ENCODE peak calls at places on chromosomes 11 and 22, in seven cellular contexts. One of them, this sample, is unnamed.

GRCh38 chr11:86639172-86639571 is 33.2 kb downstream of the ME3 start:
- DNase-seq in IMR-90: peak; percentile 66
- DNase-seq in cardiac fibroblast: no peak
- DNase-seq in fibroblast of lung: no peak
- DNase-seq in upper lobe of right lung: no peak
- DNase-seq in GM12864: no peak
- DNase-seq in AG04450: no peak
- DNase-seq in this sample: no peak

GRCh38 chr11:116454020-116454645 is 318.7 kb downstream of the BUD13 start:
- DNase-seq in IMR-90: peak; percentile 27
- DNase-seq in cardiac fibroblast: peak; percentile 21
- DNase-seq in fibroblast of lung: peak; percentile 5
- DNase-seq in upper lobe of right lung: no peak
- DNase-seq in GM12864: no peak
- DNase-seq in AG04450: no peak
- DNase-seq in this sample: peak; percentile 10

GRCh38 chr11:112401036-112401769 is 140.5 kb upstream of the PLET1 start:
- DNase-seq in IMR-90: no peak
- DNase-seq in cardiac fibroblast: no peak
- DNase-seq in fibroblast of lung: no peak
- DNase-seq in upper lobe of right lung: no peak
- DNase-seq in GM12864: no peak
- DNase-seq in AG04450: no peak
- DNase-seq in this sample: no peak

GRCh38 chr22:20113551-20114310 is 2.2 kb upstream of the RANBP1 start:
- DNase-seq in IMR-90: no peak
- DNase-seq in cardiac fibroblast: no peak
- DNase-seq in fibroblast of lung: no peak
- DNase-seq in upper lobe of right lung: no peak
- DNase-seq in GM12864: no peak
- DNase-seq in AG04450: no peak
- DNase-seq in this sample: no peak

GRCh38 chr11:95086116-95086515 is 3.5 kb upstream of the ENDOD1 start:
- DNase-seq in IMR-90: no peak
- DNase-seq in cardiac fibroblast: no peak
- DNase-seq in fibroblast of lung: no peak
- DNase-seq in upper lobe of right lung: no peak
- DNase-seq in GM12864: no peak
- DNase-seq in AG04450: no peak
- DNase-seq in this sample: no peak

GRCh38 chr11:72233773-72234513 is 9.4 kb downstream of the INPPL1 start:
- DNase-seq in IMR-90: no peak
- DNase-seq in cardiac fibroblast: no peak
- DNase-seq in fibroblast of lung: no peak
- DNase-seq in upper lobe of right lung: peak; percentile 29
- DNase-seq in GM12864: no peak
- DNase-seq in AG04450: no peak
- DNase-seq in this sample: no peak

GRCh38 chr11:129163714-129164164 is 28.4 kb downstream of the ARHGAP32 start:
- DNase-seq in IMR-90: peak; percentile 10
- DNase-seq in cardiac fibroblast: no peak
- DNase-seq in fibroblast of lung: no peak
- DNase-seq in upper lobe of right lung: no peak
- DNase-seq in GM12864: no peak
- DNase-seq in AG04450: no peak
- DNase-seq in this sample: no peak

GRCh38 chr11:62427630-62428233 is 8.9 kb downstream of the SCGB1A1 start:
- DNase-seq in IMR-90: peak; percentile 58
- DNase-seq in cardiac fibroblast: peak; percentile 42
- DNase-seq in fibroblast of lung: peak; percentile 39
- DNase-seq in upper lobe of right lung: no peak
- DNase-seq in GM12864: no peak
- DNase-seq in AG04450: no peak
- DNase-seq in this sample: no peak

GRCh38 chr11:57971272-57972012 is 52.2 kb upstream of the OR9Q1 start:
- DNase-seq in IMR-90: no peak
- DNase-seq in cardiac fibroblast: no peak
- DNase-seq in fibroblast of lung: no peak
- DNase-seq in upper lobe of right lung: no peak
- DNase-seq in GM12864: no peak
- DNase-seq in AG04450: no peak
- DNase-seq in this sample: no peak

GRCh38 chr11:69374110-69374981 is 80.4 kb downstream of the MYEOV start:
- DNase-seq in IMR-90: no peak
- DNase-seq in cardiac fibroblast: no peak
- DNase-seq in fibroblast of lung: no peak
- DNase-seq in upper lobe of right lung: peak; percentile 60
- DNase-seq in GM12864: no peak
- DNase-seq in AG04450: no peak
- DNase-seq in this sample: no peak

GRCh38 chr22:45905326-45905923 is 71.5 kb downstream of the WNT7B start:
- DNase-seq in IMR-90: no peak
- DNase-seq in cardiac fibroblast: no peak
- DNase-seq in fibroblast of lung: no peak
- DNase-seq in upper lobe of right lung: no peak
- DNase-seq in GM12864: no peak
- DNase-seq in AG04450: no peak
- DNase-seq in this sample: no peak

GRCh38 chr11:94537051-94537600 is 6.6 kb upstream of the FUT4 start:
- DNase-seq in IMR-90: peak; percentile 77
- DNase-seq in cardiac fibroblast: peak; percentile 79
- DNase-seq in fibroblast of lung: peak; percentile 91
- DNase-seq in upper lobe of right lung: no peak
- DNase-seq in GM12864: no peak
- DNase-seq in AG04450: peak; percentile 44
- DNase-seq in this sample: no peak

GRCh38 chr11:218815-219593 is 11.5 kb downstream of the RIC8A start:
- DNase-seq in IMR-90: no peak
- DNase-seq in cardiac fibroblast: no peak
- DNase-seq in fibroblast of lung: no peak
- DNase-seq in upper lobe of right lung: no peak
- DNase-seq in GM12864: no peak
- DNase-seq in AG04450: no peak
- DNase-seq in this sample: no peak

GRCh38 chr11:120354068-120354467 is 17.9 kb downstream of the ARHGEF12 start:
- DNase-seq in IMR-90: peak; percentile 77
- DNase-seq in cardiac fibroblast: peak; percentile 43
- DNase-seq in fibroblast of lung: no peak
- DNase-seq in upper lobe of right lung: no peak
- DNase-seq in GM12864: no peak
- DNase-seq in AG04450: no peak
- DNase-seq in this sample: no peak

GRCh38 chr11:118305726-118306125 is 1.2 kb downstream of the CD3E start:
- DNase-seq in IMR-90: no peak
- DNase-seq in cardiac fibroblast: no peak
- DNase-seq in fibroblast of lung: no peak
- DNase-seq in upper lobe of right lung: no peak
- DNase-seq in GM12864: no peak
- DNase-seq in AG04450: no peak
- DNase-seq in this sample: no peak

GRCh38 chr11:118306556-118306955 is 2.0 kb downstream of the CD3E start:
- DNase-seq in IMR-90: no peak
- DNase-seq in cardiac fibroblast: no peak
- DNase-seq in fibroblast of lung: no peak
- DNase-seq in upper lobe of right lung: no peak
- DNase-seq in GM12864: no peak
- DNase-seq in AG04450: no peak
- DNase-seq in this sample: no peak

GRCh38 chr11:118301600-118302195 is 2.8 kb upstream of the CD3E start:
- DNase-seq in IMR-90: no peak
- DNase-seq in cardiac fibroblast: no peak
- DNase-seq in fibroblast of lung: no peak
- DNase-seq in upper lobe of right lung: no peak
- DNase-seq in GM12864: no peak
- DNase-seq in AG04450: no peak
- DNase-seq in this sample: no peak

GRCh38 chr11:118304227-118304808 is at the start of gene CD3E:
- DNase-seq in IMR-90: no peak
- DNase-seq in cardiac fibroblast: no peak
- DNase-seq in fibroblast of lung: no peak
- DNase-seq in upper lobe of right lung: no peak
- DNase-seq in GM12864: no peak
- DNase-seq in AG04450: no peak
- DNase-seq in this sample: no peak

DNA sequence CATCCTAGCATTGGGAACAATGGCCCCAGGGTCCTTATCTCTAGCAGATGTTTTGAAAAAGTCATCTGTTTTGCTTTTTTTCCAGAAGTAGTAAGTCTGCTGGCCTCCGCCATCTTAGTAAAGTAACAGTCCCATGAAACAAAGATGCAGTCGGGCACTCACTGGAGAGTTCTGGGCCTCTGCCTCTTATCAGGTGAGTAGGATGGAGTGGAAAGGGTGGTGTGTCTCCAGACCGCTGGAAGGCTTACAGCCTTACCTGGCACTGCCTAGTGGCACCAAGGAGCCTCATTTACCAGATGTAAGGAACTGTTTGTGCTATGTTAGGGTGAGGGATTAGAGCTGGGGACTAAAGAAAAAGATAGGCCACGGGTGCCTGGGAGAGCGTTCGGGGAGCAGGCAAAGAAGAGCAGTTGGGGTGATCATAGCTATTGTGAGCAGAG is 299 bp downstream of the CD3E start:
- DNase-seq in IMR-90: no peak
- DNase-seq in cardiac fibroblast: no peak
- DNase-seq in fibroblast of lung: no peak
- DNase-seq in upper lobe of right lung: no peak
- DNase-seq in GM12864: no peak
- DNase-seq in AG04450: no peak
- DNase-seq in this sample: no peak
- H3K4me3 ChIP-seq in IMR-90: no peak overlapping the region
- H3K4me3 ChIP-seq in cardiac fibroblast: no peak overlapping the region
- H3K4me3 ChIP-seq in fibroblast of lung: no peak overlapping the region
- H3K4me3 ChIP-seq in upper lobe of right lung: peak overlapping the region; percentile 30
- H3K4me3 ChIP-seq in GM12864: no peak overlapping the region
- H3K4me3 ChIP-seq in AG04450: no peak overlapping the region
- H3K4me3 ChIP-seq in this sample: no peak overlapping the region

GRCh38 chr11:91435694-91436375 is 788.8 kb upstream of the FAT3 start:
- DNase-seq in IMR-90: no peak
- DNase-seq in cardiac fibroblast: no peak
- DNase-seq in fibroblast of lung: no peak
- DNase-seq in upper lobe of right lung: no peak
- DNase-seq in GM12864: no peak
- DNase-seq in AG04450: no peak
- DNase-seq in this sample: no peak
- TF ChIP-seq CTCF in IMR-90: no peak
- TF ChIP-seq CTCF in cardiac fibroblast: no peak
- TF ChIP-seq CTCF in fibroblast of lung: no peak
- TF ChIP-seq CTCF in upper lobe of right lung: no peak
- TF ChIP-seq CTCF in GM12864: no peak
- TF ChIP-seq CTCF in AG04450: no peak
- TF ChIP-seq CTCF in this sample: no peak

GRCh38 chr11:9315078-9315688 is 790 bp upstream of the TMEM41B start:
- DNase-seq in IMR-90: peak; percentile 4
- DNase-seq in cardiac fibroblast: no peak
- DNase-seq in fibroblast of lung: no peak
- DNase-seq in upper lobe of right lung: no peak
- DNase-seq in GM12864: no peak
- DNase-seq in AG04450: no peak
- DNase-seq in this sample: no peak
- H3K4me3 ChIP-seq in IMR-90: peak overlapping the region; percentile 46
- H3K4me3 ChIP-seq in cardiac fibroblast: peak overlapping the region; percentile 98
- H3K4me3 ChIP-seq in fibroblast of lung: peak overlapping the region; percentile 35
- H3K4me3 ChIP-seq in upper lobe of right lung: peak overlapping the region; percentile 90
- H3K4me3 ChIP-seq in GM12864: peak overlapping the region; percentile 50
- H3K4me3 ChIP-seq in AG04450: peak overlapping the region; percentile 49
- H3K4me3 ChIP-seq in this sample: peak overlapping the region; percentile 97

GRCh38 chr11:104337273-104337672 is 173.3 kb upstream of the PDGFD start:
- DNase-seq in IMR-90: no peak
- DNase-seq in cardiac fibroblast: peak; percentile 6
- DNase-seq in fibroblast of lung: no peak
- DNase-seq in upper lobe of right lung: no peak
- DNase-seq in GM12864: no peak
- DNase-seq in AG04450: no peak
- DNase-seq in this sample: no peak

GRCh38 chr11:104329043-104329442 is 165.1 kb upstream of the PDGFD start:
- DNase-seq in IMR-90: no peak
- DNase-seq in cardiac fibroblast: no peak
- DNase-seq in fibroblast of lung: no peak
- DNase-seq in upper lobe of right lung: no peak
- DNase-seq in GM12864: no peak
- DNase-seq in AG04450: no peak
- DNase-seq in this sample: no peak

GRCh38 chr11:104338186-104338585 is 174.2 kb upstream of the PDGFD start:
- DNase-seq in IMR-90: peak; percentile 15
- DNase-seq in cardiac fibroblast: peak; percentile 21
- DNase-seq in fibroblast of lung: peak; percentile 29
- DNase-seq in upper lobe of right lung: no peak
- DNase-seq in GM12864: no peak
- DNase-seq in AG04450: no peak
- DNase-seq in this sample: no peak

GRCh38 chr11:104332110-104332509 is 168.2 kb upstream of the PDGFD start:
- DNase-seq in IMR-90: no peak
- DNase-seq in cardiac fibroblast: no peak
- DNase-seq in fibroblast of lung: no peak
- DNase-seq in upper lobe of right lung: no peak
- DNase-seq in GM12864: no peak
- DNase-seq in AG04450: no peak
- DNase-seq in this sample: no peak

GRCh38 chr11:104333977-104334376 is 170.0 kb upstream of the PDGFD start:
- DNase-seq in IMR-90: no peak
- DNase-seq in cardiac fibroblast: peak; percentile 11
- DNase-seq in fibroblast of lung: no peak
- DNase-seq in upper lobe of right lung: no peak
- DNase-seq in GM12864: no peak
- DNase-seq in AG04450: no peak
- DNase-seq in this sample: no peak
- TF ChIP-seq CTCF in IMR-90: peak; percentile 17
- TF ChIP-seq CTCF in cardiac fibroblast: peak; percentile 37
- TF ChIP-seq CTCF in fibroblast of lung: no peak
- TF ChIP-seq CTCF in upper lobe of right lung: no peak
- TF ChIP-seq CTCF in GM12864: peak; percentile 70
- TF ChIP-seq CTCF in AG04450: peak; percentile 37
- TF ChIP-seq CTCF in this sample: peak; percentile 29

DNA sequence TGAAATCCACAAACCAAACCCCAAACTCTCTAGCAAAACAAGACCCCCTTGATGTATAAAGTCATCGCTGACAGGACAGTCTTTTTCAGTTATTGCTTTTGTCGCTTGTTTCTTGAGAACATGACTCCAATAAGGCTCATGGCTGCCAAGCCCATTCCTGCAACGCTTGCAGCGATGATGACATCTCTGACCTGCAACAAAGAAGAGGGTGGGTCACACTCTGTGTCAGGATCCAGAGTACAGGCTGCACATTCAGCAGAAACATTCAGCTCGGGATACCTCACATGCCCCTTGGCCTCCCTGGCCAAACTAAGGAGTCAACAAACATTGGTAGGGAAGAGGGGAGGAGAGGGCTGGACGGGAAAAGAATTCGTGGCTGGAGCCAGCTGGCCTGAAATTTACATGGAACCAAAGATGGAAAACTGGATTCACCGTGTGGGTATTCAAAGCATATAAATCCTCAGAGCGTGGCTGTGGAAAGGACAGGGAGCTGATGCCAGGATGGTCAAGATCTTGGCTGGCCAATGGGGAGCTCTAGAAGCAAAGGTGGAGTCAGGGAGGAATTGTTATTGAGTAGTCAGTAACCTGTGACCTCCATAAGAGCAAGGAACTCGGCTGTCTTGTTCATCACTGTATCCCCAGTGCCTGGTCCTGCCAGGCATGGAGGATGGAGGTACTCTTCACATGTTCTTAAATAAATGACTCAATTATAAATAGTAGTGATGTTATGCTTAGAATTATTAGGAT is 11.8 kb upstream of the PLAAT2 start:
- DNase-seq in IMR-90: peak; percentile 27
- DNase-seq in cardiac fibroblast: no peak
- DNase-seq in fibroblast of lung: peak; percentile 62
- DNase-seq in upper lobe of right lung: no peak
- DNase-seq in GM12864: no peak
- DNase-seq in AG04450: no peak
- DNase-seq in this sample: no peak
- H3K4me3 ChIP-seq in IMR-90: peak overlapping the region; percentile 15
- H3K4me3 ChIP-seq in cardiac fibroblast: peak overlapping the region; percentile 29
- H3K4me3 ChIP-seq in fibroblast of lung: peak overlapping the region; percentile 11
- H3K4me3 ChIP-seq in upper lobe of right lung: peak overlapping the region; percentile 36
- H3K4me3 ChIP-seq in GM12864: peak overlapping the region; percentile 10
- H3K4me3 ChIP-seq in AG04450: peak overlapping the region; percentile 42
- H3K4me3 ChIP-seq in this sample: no peak overlapping the region

This sample was measured in kidney epithelial cell.